ENCODE peak calls at places on chromosomes 12 and 14, in six cellular contexts. K is GM12878, D is HepG2, A is K562, U is H1, Q is GM12891. O is an unnamed sample.

GRCh38 chr14:57209561-57209960 is 59.1 kb downstream of the EXOC5 start:
- DNase-seq in U (no peak), A (no peak), D (no peak), Q (no peak), K (no peak), O (no peak)

GRCh38 chr12:123621101-123621500 is 12.4 kb downstream of the EIF2B1 start:
- DNase-seq in K (no peak), Q (no peak), U (no peak), D (no peak), A (no peak), O (no peak)

GRCh38 chr12:112514926-112515642 is 96.3 kb downstream of the PTPN11 start:
- DNase-seq in Q (no peak), K (no peak), A (no peak), U (no peak), D (no peak), O (no peak)

GRCh38 chr12:58811346-58811745 is 109.0 kb downstream of the LRIG3 start:
- DNase-seq in D (no peak), K (no peak), Q (no peak), A (no peak), U (no peak), O (no peak)

GRCh38 chr14:34539407-34540180 is at the start of gene EAPP:
- DNase-seq in A (peak; percentile 93), D (peak; percentile 100), K (peak; percentile 80), U (peak; percentile 95), Q (peak; percentile 96), O (peak; percentile 98)

GRCh38 chr12:64733857-64734256 is 25.3 kb downstream of the GNS start:
- DNase-seq in D (no peak), U (no peak), A (no peak), Q (no peak), K (no peak), O (no peak)

GRCh38 chr14:103104654-103105511 is 10.4 kb downstream of the EXOC3L4 start:
- DNase-seq in K (no peak), D (no peak), U (no peak), A (peak; percentile 71), Q (peak; percentile 88), O (peak; percentile 92)

GRCh38 chr12:122844366-122844971 is 9.2 kb downstream of the HIP1R start:
- DNase-seq in K (no peak), A (no peak), U (no peak), D (no peak), Q (no peak), O (no peak)

GRCh38 chr12:98514984-98515367 is 414 bp upstream of the TMPO start:
- DNase-seq in K (no peak), A (no peak), U (no peak), D (no peak), Q (no peak), O (no peak)

GRCh38 chr14:32075636-32076277 is 1.3 kb upstream of the ARHGAP5 start:
- DNase-seq in U (no peak), A (peak; percentile 14), D (peak; percentile 34), K (no peak), Q (no peak), O (no peak)

GRCh38 chr14:73188501-73188903 is 48.8 kb upstream of the PAPLN start:
- DNase-seq in D (no peak), A (no peak), K (no peak), U (no peak), Q (no peak), O (no peak)

GRCh38 chr12:6608592-6609311 is 1.6 kb upstream of the CHD4 start:
- DNase-seq in Q (no peak), U (no peak), K (no peak), A (no peak), D (peak; percentile 68), O (no peak)

GRCh38 chr14:59314953-59315599 is 126.6 kb downstream of the DAAM1 start:
- DNase-seq in Q (no peak), A (no peak), U (no peak), K (no peak), D (peak; percentile 83), O (no peak)

GRCh38 chr12:67754933-67755697 is 106.6 kb downstream of the DYRK2 start:
- DNase-seq in K (no peak), A (no peak), U (no peak), Q (no peak), D (no peak), O (no peak)

GRCh38 chr12:109680521-109681030 is 33.0 kb upstream of the FAM222A start:
- DNase-seq in D (peak; percentile 25), Q (no peak), A (no peak), K (no peak), U (no peak), O (no peak)

GRCh38 chr14:63908667-63909264 is 56.0 kb downstream of the SYNE2 start:
- DNase-seq in U (no peak), Q (no peak), A (no peak), D (no peak), K (no peak), O (no peak)

GRCh38 chr12:112524676-112525425 is 106.1 kb downstream of the PTPN11 start:
- DNase-seq in U (no peak), K (no peak), A (no peak), D (no peak), Q (no peak), O (no peak)

GRCh38 chr12:27534765-27535161 is 10.8 kb downstream of the PPFIBP1 start:
- DNase-seq in U (no peak), Q (no peak), K (no peak), D (no peak), A (no peak), O (no peak)

GRCh38 chr12:21502164-21502496 is 541 bp downstream of the GOLT1B start:
- DNase-seq in K (peak; percentile 1), A (peak; percentile 11), D (peak; percentile 11), U (no peak), Q (no peak), O (peak; percentile 2)

GRCh38 chr12:51000245-51000644 is 25.9 kb downstream of the SLC11A2 start:
- DNase-seq in K (no peak), Q (no peak), U (no peak), D (no peak), A (no peak), O (no peak)

GRCh38 chr12:12646483-12647072 is 34.9 kb downstream of the CREBL2 start:
- DNase-seq in U (no peak), Q (no peak), K (no peak), A (no peak), D (no peak), O (no peak)

GRCh38 chr12:50222275-50222783 is 55.2 kb upstream of the CERS5 start:
- DNase-seq in A (peak; percentile 76), Q (no peak), D (no peak), U (no peak), K (no peak), O (no peak)

DNA sequence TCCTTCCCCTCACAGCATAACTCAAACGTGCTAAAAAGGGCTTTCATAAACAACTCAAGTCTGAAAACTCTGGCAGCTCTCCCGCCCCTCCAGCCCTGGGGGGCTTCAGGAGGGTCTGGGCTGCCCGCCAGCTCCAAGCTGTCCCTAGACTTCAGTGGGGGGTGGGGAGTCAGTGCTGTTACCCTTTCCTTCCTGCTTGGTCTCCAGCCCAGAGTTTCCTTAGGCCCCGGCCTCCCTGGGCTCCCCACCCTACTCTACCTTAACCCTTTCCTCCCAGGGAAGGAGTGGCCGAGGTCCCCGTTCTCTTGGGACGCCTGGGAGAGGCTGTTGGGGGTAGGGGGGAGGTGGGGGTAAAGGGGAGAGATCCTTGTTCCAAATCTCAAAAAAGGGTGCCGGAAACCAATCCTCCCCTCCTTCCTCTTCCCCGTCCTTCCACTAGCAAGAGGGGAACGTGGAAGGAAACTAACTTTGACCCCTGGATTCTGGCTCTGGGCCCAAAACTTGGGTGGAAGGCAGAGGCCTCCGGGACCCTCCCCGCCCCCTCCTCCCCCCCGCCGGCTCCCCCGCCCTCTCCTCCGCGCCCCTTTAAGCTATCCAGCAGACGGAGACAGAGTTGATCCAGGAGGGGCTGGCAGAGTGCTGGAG is 383 bp upstream of the NYNRIN start:
- DNase-seq in K (no peak), A (no peak), U (no peak), D (no peak), Q (no peak), O (no peak)
- TF ChIP-seq POLR2A in K (no peak), A (no peak), U (no peak), D (no peak), Q (no peak), O (no peak)

GRCh38 chr14:106850913-106851825 is 1324.8 kb downstream of the TMEM121 start:
- DNase-seq in K (no peak), U (no peak), A (no peak), Q (no peak), D (no peak), O (no peak)
- TF ChIP-seq TAF1 in K (no peak), U (no peak), A (no peak), Q (no peak), D (no peak), O (no peak)

GRCh38 chr12:48010366-48010970 is 6.2 kb upstream of the COL2A1 start:
- DNase-seq in Q (no peak), U (no peak), A (no peak), K (no peak), D (no peak), O (no peak)

GRCh38 chr12:48015129-48015528 is 10.9 kb upstream of the COL2A1 start:
- DNase-seq in U (no peak), Q (no peak), K (no peak), D (no peak), A (no peak), O (no peak)

GRCh38 chr12:48015954-48016353 is 11.7 kb upstream of the COL2A1 start:
- DNase-seq in K (no peak), U (no peak), A (no peak), Q (no peak), D (no peak), O (no peak)

GRCh38 chr12:48012070-48012469 is 7.8 kb upstream of the COL2A1 start:
- DNase-seq in A (no peak), U (no peak), K (no peak), D (no peak), Q (no peak), O (no peak)

DNA sequence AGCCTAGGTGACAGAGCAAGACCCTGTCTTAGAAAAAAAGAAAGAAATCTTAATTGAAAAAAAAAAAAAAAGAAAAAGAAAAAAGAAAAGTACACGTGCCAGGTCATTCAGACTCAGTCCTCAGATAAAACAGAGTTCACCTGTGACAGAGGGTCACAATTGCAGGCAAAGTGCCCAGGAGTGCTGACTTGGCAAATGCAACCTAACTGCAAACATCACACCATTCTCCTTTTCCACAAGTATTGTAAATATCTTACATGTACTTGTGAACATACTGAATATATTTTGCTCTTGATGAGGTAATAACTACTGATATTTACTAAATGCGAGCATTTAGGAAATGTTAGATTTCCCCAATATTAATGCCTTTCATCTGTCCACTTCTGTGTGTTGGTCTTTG is 9.0 kb upstream of the COL2A1 start:
- DNase-seq in U (no peak), Q (no peak), D (no peak), A (no peak), K (no peak), O (no peak)
- TF ChIP-seq POLR2A in U (no peak), Q (no peak), D (no peak), A (no peak), K (no peak), O (no peak)

GRCh38 chr12:90062799-90063198 is 354.2 kb upstream of the ATP2B1 start:
- DNase-seq in K (no peak), Q (no peak), A (peak; percentile 5), D (peak; percentile 5), U (no peak), O (no peak)

GRCh38 chr12:90067791-90068190 is 359.2 kb upstream of the ATP2B1 start:
- DNase-seq in Q (no peak), A (no peak), U (no peak), D (no peak), K (no peak), O (no peak)

GRCh38 chr12:90064759-90065158 is 356.1 kb upstream of the ATP2B1 start:
- DNase-seq in D (no peak), K (no peak), U (no peak), A (no peak), Q (no peak), O (no peak)

GRCh38 chr12:90061834-90062233 is 353.2 kb upstream of the ATP2B1 start:
- DNase-seq in Q (no peak), K (no peak), A (no peak), D (no peak), U (no peak), O (no peak)

GRCh38 chr12:90065301-90065801 is 356.7 kb upstream of the ATP2B1 start:
- DNase-seq in D (no peak), Q (no peak), K (no peak), A (no peak), U (no peak), O (no peak)
- TF ChIP-seq TAF1 in D (no peak), Q (no peak), K (no peak), A (no peak), U (no peak), O (no peak)